ENCODE peak calls at places on chromosomes 3 and 15, in ten cellular contexts. T, I, G, K, A, U, N, O, V and L are unnamed samples.

GRCh38 chr3:14439501-14440167 is 37.2 kb downstream of the SLC6A6 start:
- DNase-seq in N (peak; percentile 55), T (peak; percentile 59), I (peak; percentile 80), V (no peak), U (peak; percentile 93), A (peak; percentile 76), K (no peak), O (peak; percentile 84), G (peak; percentile 50), L (peak; percentile 83)

GRCh38 chr15:31302778-31303433 is 23.7 kb upstream of the KLF13 start:
- DNase-seq in G (no peak), T (no peak), A (no peak), O (no peak), V (peak; percentile 10), K (peak; percentile 74), U (no peak), N (no peak), I (no peak), L (no peak)

GRCh38 chr15:32852771-32853170 is 135.0 kb downstream of the GREM1 start:
- DNase-seq in I (no peak), N (no peak), V (no peak), K (no peak), A (no peak), G (no peak), O (no peak), U (no peak), T (no peak), L (no peak)

GRCh38 chr3:141093971-141094401 is 42.8 kb downstream of the SPSB4 start:
- DNase-seq in K (no peak), V (no peak), O (peak; percentile 61), U (no peak), I (peak; percentile 82), A (peak; percentile 31), G (peak; percentile 57), T (peak; percentile 58), N (peak; percentile 80), L (no peak)

GRCh38 chr15:97993310-97993738 is 32.8 kb downstream of the ARRDC4 start:
- DNase-seq in K (no peak), U (no peak), O (no peak), N (no peak), T (peak; percentile 29), V (no peak), A (no peak), I (no peak), G (no peak), L (no peak)

GRCh38 chr3:8319935-8320634 is 181.5 kb upstream of the LMCD1 start:
- DNase-seq in V (no peak), G (no peak), O (no peak), K (no peak), U (no peak), N (no peak), I (no peak), T (peak; percentile 83), A (peak; percentile 68), L (no peak)

GRCh38 chr3:192745150-192745549 is 17.8 kb upstream of the FGF12 start:
- DNase-seq in G (no peak), A (no peak), K (no peak), U (no peak), O (no peak), V (no peak), N (no peak), T (no peak), I (no peak), L (no peak)

GRCh38 chr15:56244237-56244810 is 645 bp upstream of the RFX7 start:
- DNase-seq in O (peak; percentile 27), T (peak; percentile 87), I (peak; percentile 17), G (peak; percentile 45), V (peak; percentile 28), A (peak; percentile 82), U (no peak), K (peak; percentile 77), N (peak; percentile 26), L (peak; percentile 53)

GRCh38 chr15:67783303-67783702 is 42.0 kb upstream of the SKOR1 start:
- DNase-seq in T (no peak), I (no peak), G (no peak), N (no peak), K (no peak), V (peak; percentile 56), U (no peak), A (no peak), O (no peak), L (no peak)

GRCh38 chr3:46564190-46565112 is 1.7 kb downstream of the LRRC2 start:
- DNase-seq in V (no peak), T (peak; percentile 45), G (no peak), U (no peak), A (no peak), O (no peak), N (no peak), K (peak; percentile 64), I (peak; percentile 36), L (no peak)

GRCh38 chr3:4395448-4395847 is 71.6 kb downstream of the SUMF1 start:
- DNase-seq in K (no peak), A (no peak), O (no peak), V (no peak), U (no peak), G (no peak), I (no peak), N (no peak), T (peak; percentile 45), L (no peak)

GRCh38 chr3:83953417-83954089 is 1005.2 kb upstream of the CADM2 start:
- DNase-seq in K (no peak), T (peak; percentile 14), I (no peak), O (no peak), V (no peak), U (no peak), A (no peak), N (no peak), G (no peak), L (no peak)

DNA sequence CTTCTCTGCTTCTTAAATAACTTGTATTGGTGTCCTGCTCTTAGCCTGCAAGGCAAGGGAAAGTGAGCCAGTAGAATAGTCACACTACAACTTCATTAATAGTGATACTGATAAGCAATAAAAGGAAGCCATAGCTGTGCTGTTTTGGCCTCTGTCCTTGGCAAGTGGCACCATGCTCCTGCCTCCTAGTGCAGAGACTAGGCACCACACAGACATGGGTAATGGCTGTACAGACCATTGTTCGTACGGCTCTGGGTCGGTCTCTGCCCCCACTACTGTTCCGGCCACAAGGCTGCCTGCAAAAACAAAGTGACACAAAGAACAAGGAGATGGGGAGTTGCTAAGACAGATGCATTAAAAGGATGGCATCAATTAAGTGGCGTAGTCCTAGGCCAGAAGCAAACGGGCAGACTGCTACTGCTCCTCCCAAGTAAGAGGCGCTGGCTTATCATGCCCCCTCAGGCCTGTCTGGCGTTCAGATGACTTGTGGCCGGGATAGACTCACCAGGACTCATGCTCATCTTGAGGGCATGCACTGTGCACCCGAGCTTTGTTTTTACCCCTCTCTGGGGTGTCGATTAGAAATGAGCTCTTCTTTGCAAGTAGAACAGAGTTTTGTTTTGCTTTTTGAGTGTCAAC is 75.6 kb downstream of the TRAK1 start:
- DNase-seq in K (no peak), O (no peak), U (no peak), G (no peak), I (no peak), V (no peak), A (no peak), N (no peak), T (no peak), L (no peak)
- H3K4me1 ChIP-seq in K (peaks cover 30% of the 10 kb centered on the region), O (peaks cover 74% of the 10 kb centered on the region), U (peaks cover 2% of the 10 kb centered on the region), G (no peaks in the 10 kb centered on the region), I (peaks cover 63% of the 10 kb centered on the region), V (peaks cover under 1% of the 10 kb centered on the region), A (no peaks in the 10 kb centered on the region), N (peaks cover 16% of the 10 kb centered on the region), T (no peaks in the 10 kb centered on the region), L (peaks cover 13% of the 10 kb centered on the region)

GRCh38 chr3:48415251-48415953 is 14.5 kb downstream of the PLXNB1 start:
- DNase-seq in N (no peak), A (no peak), G (no peak), I (no peak), U (peak; percentile 71), K (no peak), V (no peak), T (no peak), O (no peak), L (peak; percentile 16)
- H3K36me3 ChIP-seq in N (peaks cover 75% of the 10 kb centered on the region), A (peaks cover 21% of the 10 kb centered on the region), G (no peaks in the 10 kb centered on the region), I (peaks cover 87% of the 10 kb centered on the region), U (peaks cover 86% of the 10 kb centered on the region), K (peaks cover 91% of the 10 kb centered on the region), V (no peaks in the 10 kb centered on the region), T (peaks cover 18% of the 10 kb centered on the region), O (peaks cover 81% of the 10 kb centered on the region), L (no peaks in the 10 kb centered on the region)

DNA sequence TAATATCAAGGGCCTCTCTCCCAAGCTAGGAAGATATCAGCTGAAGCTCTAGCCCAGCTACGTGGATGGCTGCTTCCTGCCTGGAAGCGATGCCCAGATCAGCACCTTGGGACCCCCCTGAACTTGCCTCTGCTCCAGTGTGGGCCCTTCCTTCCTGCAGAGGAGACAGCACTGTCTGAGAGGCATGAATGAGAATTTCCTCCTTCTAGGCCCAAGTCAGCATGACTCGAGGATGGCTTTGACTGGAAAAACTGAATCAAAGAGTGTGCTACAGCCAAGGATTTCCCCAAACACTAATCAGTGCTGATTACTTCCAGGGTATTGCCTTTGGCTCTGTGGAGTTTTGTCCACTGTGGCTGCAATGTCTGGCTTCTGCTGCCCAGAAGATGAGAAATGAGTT is 36.4 kb downstream of the FLNB start:
- DNase-seq in N (no peak), V (no peak), T (peak; percentile 77), A (peak; percentile 61), U (no peak), O (no peak), I (no peak), G (no peak), K (no peak), L (no peak)
- H3K4me1 ChIP-seq in N (peaks cover 26% of the 10 kb centered on the region), V (peaks cover 21% of the 10 kb centered on the region), T (peaks cover 51% of the 10 kb centered on the region), A (peaks cover 21% of the 10 kb centered on the region), U (peaks cover 43% of the 10 kb centered on the region), O (peaks cover 87% of the 10 kb centered on the region), I (peaks cover 36% of the 10 kb centered on the region), G (no peaks in the 10 kb centered on the region), K (peaks cover 67% of the 10 kb centered on the region), L (peaks cover 38% of the 10 kb centered on the region)

GRCh38 chr15:52379395-52380111 is 83.9 kb upstream of the MYO5C start:
- DNase-seq in N (no peak), O (no peak), K (no peak), T (no peak), G (no peak), V (no peak), U (no peak), A (no peak), I (no peak), L (no peak)

GRCh38 chr15:52383100-52383588 is 87.5 kb upstream of the MYO5C start:
- DNase-seq in K (no peak), O (no peak), A (peak; percentile 11), I (no peak), U (no peak), V (no peak), T (peak; percentile 48), N (no peak), G (no peak), L (no peak)

GRCh38 chr15:52382647-52383046 is 87.0 kb upstream of the MYO5C start:
- DNase-seq in U (no peak), V (no peak), A (no peak), T (no peak), K (no peak), G (no peak), N (no peak), I (no peak), O (no peak), L (no peak)

DNA sequence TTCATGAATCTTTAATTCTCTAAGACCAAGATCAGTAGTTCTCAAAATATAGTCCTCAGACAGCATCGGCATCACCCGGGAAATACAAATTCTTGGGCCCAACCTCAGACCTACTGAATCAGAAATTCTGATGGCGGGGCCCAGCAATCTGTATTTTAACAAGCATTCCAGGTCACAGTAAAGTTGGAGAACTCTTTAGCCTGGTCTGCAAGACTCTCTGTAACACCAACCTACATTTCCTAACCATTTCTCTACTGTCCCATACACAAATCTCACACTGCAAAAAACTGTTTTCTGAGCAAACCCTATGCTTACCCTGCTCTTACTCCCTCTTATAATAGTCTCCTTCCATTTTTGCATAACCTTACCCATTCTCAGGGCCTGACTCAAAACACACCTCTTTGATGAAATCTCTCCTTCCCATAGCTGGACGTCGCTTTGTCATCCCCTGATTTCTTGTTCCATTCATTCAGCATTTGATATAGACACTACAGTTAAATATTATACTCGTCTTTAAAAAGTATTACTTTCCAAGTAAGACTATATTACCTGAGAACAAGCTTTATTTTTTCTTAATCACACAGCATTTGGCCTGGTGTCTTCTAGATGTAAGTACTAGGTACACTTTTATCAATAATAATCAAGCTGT is 83.3 kb upstream of the MYO5C start:
- DNase-seq in N (no peak), G (no peak), A (no peak), V (no peak), O (no peak), K (no peak), T (no peak), U (no peak), I (no peak), L (no peak)
- H3K36me3 ChIP-seq in N (peaks cover 7% of the 10 kb centered on the region), G (no peaks in the 10 kb centered on the region), A (peaks cover 30% of the 10 kb centered on the region), V (peaks cover 10% of the 10 kb centered on the region), O (peaks cover 32% of the 10 kb centered on the region), K (peaks cover 88% of the 10 kb centered on the region), T (peaks cover 6% of the 10 kb centered on the region), U (peaks cover 96% of the 10 kb centered on the region), I (peaks cover 91% of the 10 kb centered on the region), L (no peaks in the 10 kb centered on the region)